ENCODE peak calls at places on chromosomes 5 and 9, in seven cellular contexts. V is right lobe of liver, F is A673, Q is breast epithelium, A is uterus, X is mammary epithelial cell, N is neuronal stem cell. P is an unnamed sample. For H3K4me1 and H3K36me3, the result is how much of the 10 kb centered on the place peaks cover.

GRCh38 chr9:126470251-126470993 is 143.3 kb upstream of the LMX1B start:
- DNase-seq in F (no peak), N (no peak), X (no peak), A (no peak), V (no peak), Q (no peak), P (peak)

GRCh38 chr5:119323630-119324000 is 32.2 kb upstream of the TNFAIP8 start:
- DNase-seq in A (no peak), F (peak), N (no peak), Q (no peak), X (peak), V (no peak), P (peak)

GRCh38 chr5:132771559-132771998 is 5.5 kb downstream of the SEPTIN8 start:
- DNase-seq in Q (no peak), X (no peak), F (no peak), A (peak), V (no peak), N (no peak), P (peak)

GRCh38 chr5:111942214-111942613 is 185.2 kb upstream of the NREP start:
- DNase-seq in V (no peak), Q (no peak), N (no peak), A (no peak), F (no peak), X (no peak), P (no peak)

GRCh38 chr5:148090200-148090599 is 26.4 kb downstream of the SPINK5 start:
- DNase-seq in A (no peak), X (no peak), N (no peak), V (no peak), F (no peak), Q (no peak), P (no peak)

GRCh38 chr9:32906213-32906612 is 95.2 kb downstream of the APTX start:
- DNase-seq in Q (no peak), V (no peak), F (no peak), X (no peak), N (no peak), A (no peak), P (no peak)

GRCh38 chr9:137744632-137745183 is 125.9 kb downstream of the EHMT1 start:
- DNase-seq in F (no peak), Q (no peak), A (no peak), V (no peak), X (no peak), N (no peak), P (no peak)

GRCh38 chr5:80516826-80517225 is 28.9 kb downstream of the FAM151B start:
- DNase-seq in Q (no peak), V (no peak), A (no peak), X (peak), N (no peak), F (peak), P (peak)

GRCh38 chr9:131754846-131755245 is 15.0 kb upstream of the RAPGEF1 start:
- DNase-seq in F (no peak), V (no peak), X (no peak), Q (peak), N (no peak), A (no peak), P (no peak)

GRCh38 chr5:172496671-172497371 is 42.5 kb upstream of the SH3PXD2B start:
- DNase-seq in N (no peak), X (no peak), A (peak), F (no peak), Q (no peak), V (no peak), P (peak)

GRCh38 chr9:99166149-99166548 is 55.6 kb downstream of the ALG2 start:
- DNase-seq in F (no peak), N (no peak), V (no peak), Q (no peak), X (no peak), A (no peak), P (no peak)

GRCh38 chr9:109098221-109098959 is 21.4 kb downstream of the TMEM245 start:
- DNase-seq in V (no peak), X (peak), N (peak), Q (peak), A (no peak), F (no peak), P (peak)

GRCh38 chr5:98492258-98492657 is 281.2 kb upstream of the RGMB start:
- DNase-seq in V (no peak), N (no peak), X (peak), F (no peak), A (no peak), Q (no peak), P (no peak)

GRCh38 chr5:9924614-9925013 is 294.5 kb upstream of the TAS2R1 start:
- DNase-seq in X (peak), F (no peak), V (no peak), Q (no peak), A (no peak), N (no peak), P (no peak)

GRCh38 chr9:93575706-93576295 is 583 bp upstream of the PHF2 start:
- DNase-seq in F (peak), N (peak), Q (peak), X (peak), A (peak), V (no peak), P (peak)

GRCh38 chr5:95283761-95284511 is 958 bp downstream of the MCTP1 start:
- DNase-seq in N (peak), V (peak), Q (no peak), A (no peak), F (peak), X (peak), P (peak)

GRCh38 chr9:87883990-87884389 is 1.3 kb downstream of the SPATA31E1 start:
- DNase-seq in F (no peak), Q (no peak), V (no peak), X (no peak), A (no peak), N (no peak), P (peak)

GRCh38 chr5:31193026-31193425 is 460 bp upstream of the CDH6 start:
- DNase-seq in Q (no peak), A (no peak), N (no peak), F (no peak), V (no peak), X (no peak), P (no peak)

GRCh38 chr9:94921072-94921471 is 194.6 kb downstream of the AOPEP start:
- DNase-seq in N (no peak), Q (no peak), V (no peak), F (no peak), X (peak), A (peak), P (no peak)

GRCh38 chr9:18979367-18979766 is 53.6 kb downstream of the SAXO1 start:
- DNase-seq in F (no peak), A (no peak), N (no peak), Q (no peak), X (peak), V (no peak), P (peak)

GRCh38 chr5:126422994-126423788 is at the start of gene GRAMD2B:
- DNase-seq in X (peak), Q (peak), V (peak), F (peak), N (peak), A (peak), P (peak)

GRCh38 chr9:121309171-121309570 is 41.2 kb downstream of the GSN start:
- DNase-seq in F (no peak), A (no peak), V (no peak), Q (no peak), X (no peak), N (no peak), P (no peak)

GRCh38 chr9:29640507-29640906 is 2067.2 kb upstream of the C9orf72 start:
- DNase-seq in V (no peak), N (no peak), A (no peak), F (no peak), X (no peak), Q (no peak), P (no peak)

GRCh38 chr5:151158287-151158661 is 695 bp upstream of the ANXA6 start:
- DNase-seq in X (no peak), A (peak), V (no peak), F (no peak), N (no peak), Q (no peak), P (peak)

GRCh38 chr5:151424892-151425523 is 22.4 kb upstream of the SLC36A1 start:
- DNase-seq in X (no peak), F (no peak), N (no peak), Q (no peak), V (no peak), A (no peak), P (no peak)

GRCh38 chr5:35117960-35118359 is 70.2 kb upstream of the AGXT2 start:
- DNase-seq in X (peak), V (no peak), F (no peak), Q (no peak), N (no peak), A (no peak), P (no peak)

GRCh38 chr9:17906841-17907779 is 328.2 kb downstream of the SH3GL2 start:
- DNase-seq in Q (no peak), N (peak), A (peak), F (no peak), X (no peak), V (peak), P (no peak)

DNA sequence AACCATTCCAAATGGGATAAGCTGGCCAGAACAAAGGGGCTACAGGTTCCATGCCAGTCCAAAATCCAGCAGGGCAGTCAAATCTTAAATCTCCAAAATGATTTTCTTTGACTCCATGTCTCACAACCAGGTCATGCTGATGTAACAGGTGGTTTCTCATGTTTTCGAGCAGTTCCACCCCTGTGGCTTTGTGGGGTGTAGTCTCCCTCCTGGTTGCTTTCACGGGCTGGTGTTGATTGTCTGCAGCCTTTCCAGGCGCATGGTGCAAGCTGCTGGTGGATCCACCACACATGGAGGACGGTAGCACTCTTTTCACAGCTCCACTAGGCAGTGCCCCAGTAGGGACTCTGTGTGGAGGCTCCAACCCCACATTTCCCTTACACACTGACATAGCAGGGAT is 425.5 kb upstream of the FTMT start:
- DNase-seq in Q (no peak), N (no peak), A (no peak), V (no peak), F (no peak), X (no peak), P (no peak)
- H3K4me1 ChIP-seq in Q (under half), N (under half), A (under half), V (under half), F (under half), X (under half), P (under half)

GRCh38 chr9:106697799-106698591 is 165.0 kb upstream of the ZNF462 start:
- DNase-seq in X (peak), N (no peak), F (peak), Q (peak), A (peak), V (peak), P (peak)
- H3K4me3 ChIP-seq in X (peak), N (no peak), F (no peak), Q (peak), A (peak), V (no peak), P (peak)

GRCh38 chr9:128257907-128258306 is 17.9 kb downstream of the GOLGA2 start:
- DNase-seq in N (no peak), A (no peak), X (no peak), F (no peak), Q (no peak), V (no peak), P (no peak)

GRCh38 chr9:128254855-128255759 is 20.7 kb downstream of the GOLGA2 start:
- DNase-seq in F (peak), A (peak), X (no peak), Q (no peak), N (peak), V (no peak), P (peak)

GRCh38 chr9:128259156-128259555 is 16.7 kb downstream of the GOLGA2 start:
- DNase-seq in V (no peak), N (no peak), Q (no peak), A (no peak), F (no peak), X (no peak), P (no peak)

GRCh38 chr9:128258326-128258725 is 17.5 kb downstream of the GOLGA2 start:
- DNase-seq in N (no peak), Q (no peak), V (no peak), A (no peak), F (no peak), X (no peak), P (no peak)

DNA sequence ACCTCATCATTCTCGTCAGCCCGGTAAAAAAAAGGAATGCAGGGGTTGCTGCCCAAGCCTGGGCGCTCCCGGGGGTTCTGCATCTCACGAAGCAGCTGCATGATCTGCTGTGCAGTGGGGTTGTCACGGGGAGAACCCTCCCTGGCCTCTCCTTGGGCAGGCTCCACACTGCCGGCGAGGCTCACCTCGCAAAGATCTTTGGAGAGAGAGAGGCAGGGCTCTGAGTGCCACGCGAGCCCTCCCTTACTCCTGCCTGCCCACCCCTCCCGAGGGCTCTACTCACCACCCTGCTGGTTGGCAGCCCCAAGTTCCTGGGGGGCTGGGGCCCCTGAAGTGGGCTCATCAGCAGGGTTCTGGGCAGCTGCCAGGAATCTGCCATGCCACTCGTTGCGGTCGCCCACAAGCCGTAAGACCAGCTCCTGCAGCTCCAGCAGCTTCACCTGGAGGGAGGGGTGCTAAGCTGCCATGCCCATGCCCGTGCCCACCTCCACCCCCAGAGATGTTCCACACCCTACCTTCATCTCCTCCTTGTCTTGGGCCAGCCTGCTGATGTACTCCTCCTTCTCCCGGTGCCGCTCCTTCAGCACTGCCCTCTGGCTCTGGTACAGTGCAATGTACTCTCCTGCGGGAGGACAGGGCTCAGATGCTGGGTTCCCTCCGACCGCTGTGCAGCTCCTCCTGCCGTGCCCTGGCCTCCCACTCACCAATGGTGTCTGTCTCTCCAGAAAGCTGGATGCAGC is 18.6 kb downstream of the GOLGA2 start:
- DNase-seq in F (no peak), X (no peak), A (no peak), Q (no peak), N (no peak), V (no peak), P (no peak)
- H3K36me3 ChIP-seq in F (under half), X (under half), A (under half), Q (under half), N (under half), V (half or more), P (under half)

GRCh38 chr5:89265511-89266169 is 382.7 kb upstream of the MEF2C start:
- DNase-seq in V (no peak), X (peak), N (no peak), Q (no peak), A (no peak), F (no peak), P (no peak)
- H3K4me1 ChIP-seq in V (under half), X (under half), N (under half), Q (under half), A (under half), F (under half), P (under half)

GRCh38 chr5:1203968-1204692 is 2.7 kb downstream of the SLC6A19 start:
- DNase-seq in N (no peak), X (no peak), A (no peak), F (no peak), V (peak), Q (no peak), P (no peak)

GRCh38 chr5:1202798-1203185 is 1.4 kb downstream of the SLC6A19 start:
- DNase-seq in V (no peak), X (no peak), F (no peak), Q (no peak), A (no peak), N (no peak), P (no peak)

GRCh38 chr5:1203311-1203967 is 2.0 kb downstream of the SLC6A19 start:
- DNase-seq in V (peak), X (no peak), A (no peak), F (no peak), Q (no peak), N (no peak), P (no peak)

GRCh38 chr5:1205255-1206180 is 4.1 kb downstream of the SLC6A19 start:
- DNase-seq in N (no peak), A (no peak), V (no peak), Q (no peak), F (no peak), X (no peak), P (no peak)

DNA sequence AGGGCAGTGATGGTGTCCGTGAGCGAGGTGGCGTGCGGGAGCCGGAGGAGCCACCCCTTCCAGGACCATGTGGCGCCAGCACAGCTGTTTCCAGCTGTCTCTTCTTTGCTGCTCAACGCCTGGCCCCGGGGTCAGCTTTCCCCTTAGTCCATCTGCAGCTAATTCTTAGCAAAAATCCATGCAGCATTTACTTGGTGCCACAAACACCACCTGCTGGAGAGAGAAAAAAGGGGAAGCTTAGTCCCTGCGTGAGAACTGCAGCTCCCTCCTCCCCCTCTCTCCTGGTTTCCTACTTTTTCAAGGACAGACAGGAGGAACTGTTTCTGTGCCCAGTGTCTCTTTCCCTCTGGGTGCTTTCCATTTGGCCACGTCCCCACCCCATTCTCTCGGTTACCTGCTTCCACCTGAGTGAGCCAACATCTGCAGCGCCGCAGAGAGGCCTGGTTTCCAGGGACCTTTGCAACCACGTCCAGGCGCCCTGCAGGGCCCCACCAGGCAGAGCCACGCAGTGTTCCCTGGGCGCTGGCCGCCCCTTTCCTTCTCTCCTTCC is 3.4 kb downstream of the SLC6A19 start:
- DNase-seq in X (no peak), V (peak), N (peak), Q (no peak), F (peak), A (no peak), P (peak)
- H3K4me3 ChIP-seq in X (no peak), V (no peak), N (no peak), Q (no peak), F (no peak), A (no peak), P (no peak)

GRCh38 chr5:149849280-149849985 is 95.2 kb downstream of the PDE6A start:
- DNase-seq in A (no peak), N (no peak), Q (no peak), X (no peak), V (no peak), F (no peak), P (no peak)
- H3K36me3 ChIP-seq in A (under half), N (under half), Q (under half), X (under half), V (under half), F (half or more), P (under half)

DNA sequence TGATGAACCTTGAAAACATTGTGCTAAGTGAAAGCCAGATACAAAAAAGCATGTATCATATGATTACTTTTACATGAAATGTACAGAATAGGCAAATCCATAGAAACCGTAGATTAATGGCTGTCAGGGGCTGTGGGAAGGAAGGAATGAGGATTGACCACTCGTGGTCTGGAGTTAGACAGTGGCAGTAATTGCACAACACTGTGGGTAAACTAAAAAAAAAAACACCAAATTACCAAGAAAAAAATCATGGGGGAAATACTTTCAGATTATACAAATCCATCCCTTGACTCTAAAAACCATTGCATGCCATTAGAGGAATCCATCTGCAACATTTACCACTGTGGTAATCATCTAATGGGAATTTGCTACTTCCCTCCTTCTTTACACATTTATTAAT is 140.0 kb downstream of the SIL1 start:
- DNase-seq in F (no peak), A (no peak), N (no peak), V (no peak), X (peak), Q (no peak), P (no peak)
- H3K4me1 ChIP-seq in F (under half), A (under half), N (under half), V (under half), X (under half), Q (under half), P (under half)

P was measured in SJCRH30.